ENCODE peak calls at places on chromosomes 6 and 20, in six cellular contexts. G, L, T, N, Z and F are unnamed samples.

GRCh38 chr20:41232971-41233926 is 84.3 kb downstream of the ZHX3 start:
- DNase-seq in G (no peak), L (no peak), T (no peak), N (no peak), Z (no peak), F (no peak)

GRCh38 chr6:5851261-5851757 is 155.4 kb downstream of the NRN1 start:
- DNase-seq in G (peak; percentile 80), L (no peak), T (peak; percentile 67), N (peak; percentile 87), Z (peak; percentile 41), F (no peak)

GRCh38 chr20:47257771-47258170 is 98.7 kb downstream of the ZMYND8 start:
- DNase-seq in G (no peak), L (no peak), T (no peak), N (no peak), Z (no peak), F (no peak)

GRCh38 chr6:4794140-4794707 is 18.0 kb downstream of the CDYL start:
- DNase-seq in G (no peak), L (no peak), T (no peak), N (no peak), Z (no peak), F (no peak)

GRCh38 chr6:165832471-165832836 is 169.4 kb upstream of the PDE10A start:
- DNase-seq in G (no peak), L (no peak), T (no peak), N (no peak), Z (no peak), F (no peak)

GRCh38 chr20:33791959-33792597 is 19.1 kb upstream of the CHMP4B start:
- DNase-seq in G (peak; percentile 78), L (no peak), T (peak; percentile 53), N (peak; percentile 73), Z (peak; percentile 39), F (no peak)

GRCh38 chr6:161100072-161100471 is 108.5 kb downstream of the MAP3K4 start:
- DNase-seq in G (no peak), L (no peak), T (no peak), N (no peak), Z (no peak), F (no peak)

GRCh38 chr20:25237610-25238318 is 10.1 kb upstream of the PYGB start:
- DNase-seq in G (no peak), L (no peak), T (no peak), N (no peak), Z (peak; percentile 72), F (peak; percentile 94)

GRCh38 chr6:11653028-11653583 is 115.6 kb downstream of the TMEM170B start:
- DNase-seq in G (peak; percentile 63), L (no peak), T (peak; percentile 44), N (no peak), Z (no peak), F (no peak)

GRCh38 chr6:129903082-129903481 is 42.0 kb upstream of the TMEM244 start:
- DNase-seq in G (no peak), L (no peak), T (no peak), N (no peak), Z (no peak), F (no peak)

GRCh38 chr6:7996538-7997225 is 67.5 kb downstream of the BLOC1S5 start:
- DNase-seq in G (no peak), L (no peak), T (no peak), N (no peak), Z (no peak), F (no peak)

GRCh38 chr20:44720994-44721784 is 6.0 kb downstream of the CCN5 start:
- DNase-seq in G (peak; percentile 49), L (no peak), T (no peak), N (peak; percentile 80), Z (no peak), F (no peak)

GRCh38 chr20:15814903-15815302 is 758.3 kb downstream of the KIF16B start:
- DNase-seq in G (no peak), L (no peak), T (no peak), N (no peak), Z (no peak), F (no peak)

GRCh38 chr6:161554883-161555282 is 281.0 kb upstream of the AGPAT4 start:
- DNase-seq in G (no peak), L (no peak), T (no peak), N (no peak), Z (no peak), F (no peak)

GRCh38 chr6:130961148-130961547 is 101.9 kb downstream of the EPB41L2 start:
- DNase-seq in G (no peak), L (no peak), T (no peak), N (no peak), Z (no peak), F (no peak)

GRCh38 chr6:18154507-18155272 is at the start of gene TPMT:
- DNase-seq in G (no peak), L (peak; percentile 99), T (peak; percentile 16), N (no peak), Z (peak; percentile 19), F (no peak)

GRCh38 chr20:63162206-63162770 is 53.6 kb downstream of the YTHDF1 start:
- DNase-seq in G (peak; percentile 48), L (no peak), T (no peak), N (no peak), Z (peak; percentile 3), F (peak; percentile 76)

GRCh38 chr20:60071965-60072364 is 113.7 kb downstream of the CDH26 start:
- DNase-seq in G (no peak), L (no peak), T (no peak), N (no peak), Z (no peak), F (peak; percentile 9)

GRCh38 chr6:15498640-15499039 is 164.2 kb downstream of the DTNBP1 start:
- DNase-seq in G (no peak), L (peak; percentile 70), T (no peak), N (peak; percentile 67), Z (no peak), F (no peak)

DNA sequence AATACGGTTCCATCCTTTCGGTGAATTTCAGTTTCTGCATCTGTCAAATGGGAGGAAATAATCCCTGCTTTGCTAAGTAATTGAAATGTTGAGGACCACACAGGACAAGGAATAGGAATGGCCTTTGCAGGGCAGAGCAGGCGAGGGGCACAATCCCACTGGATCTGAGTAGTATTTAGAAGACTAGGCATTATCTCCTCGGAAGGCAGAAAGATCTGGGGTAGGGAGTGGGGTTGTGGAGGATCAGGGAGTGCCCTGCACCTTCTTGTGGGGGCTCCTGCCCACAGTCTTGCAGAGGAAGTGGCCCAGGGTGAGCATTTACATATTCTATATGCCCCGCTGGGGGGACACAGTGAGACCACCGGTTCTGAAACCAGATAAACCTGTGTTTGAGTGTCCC is 87.1 kb upstream of the SIRPA start:
- DNase-seq in G (no peak), L (no peak), T (no peak), N (no peak), Z (no peak), F (no peak)
- H3K4me1 ChIP-seq in G (peaks cover 3% of the 10 kb centered on the region), L (peaks cover 64% of the 10 kb centered on the region), T (peaks cover 7% of the 10 kb centered on the region), N (peaks cover 35% of the 10 kb centered on the region), Z (peaks cover 17% of the 10 kb centered on the region), F (peaks cover 51% of the 10 kb centered on the region)

GRCh38 chr6:62202078-62202477 is 83.9 kb downstream of the KHDRBS2 start:
- DNase-seq in G (no peak), L (no peak), T (no peak), N (no peak), Z (no peak), F (no peak)
- TF ChIP-seq CTCF in G (no peak), L (no peak), T (no peak), N (no peak), Z (no peak), F (no peak)

GRCh38 chr6:108656834-108657233 is 96.1 kb downstream of the FOXO3 start:
- DNase-seq in G (no peak), L (no peak), T (no peak), N (no peak), Z (no peak), F (no peak)

GRCh38 chr6:108660251-108660650 is 99.5 kb downstream of the FOXO3 start:
- DNase-seq in G (no peak), L (no peak), T (no peak), N (no peak), Z (no peak), F (no peak)

GRCh38 chr6:108661430-108661829 is 100.7 kb downstream of the FOXO3 start:
- DNase-seq in G (no peak), L (no peak), T (no peak), N (no peak), Z (no peak), F (no peak)

GRCh38 chr6:108655840-108656650 is 95.3 kb downstream of the FOXO3 start:
- DNase-seq in G (no peak), L (no peak), T (no peak), N (no peak), Z (no peak), F (no peak)

GRCh38 chr6:108658174-108658573 is 97.5 kb downstream of the FOXO3 start:
- DNase-seq in G (no peak), L (no peak), T (no peak), N (no peak), Z (no peak), F (no peak)
- H3K4me1 ChIP-seq in G (peaks cover 17% of the 10 kb centered on the region), L (peaks cover 54% of the 10 kb centered on the region), T (peaks cover 4% of the 10 kb centered on the region), N (peaks cover 60% of the 10 kb centered on the region), Z (peaks cover 90% of the 10 kb centered on the region), F (peaks cover 44% of the 10 kb centered on the region)

DNA sequence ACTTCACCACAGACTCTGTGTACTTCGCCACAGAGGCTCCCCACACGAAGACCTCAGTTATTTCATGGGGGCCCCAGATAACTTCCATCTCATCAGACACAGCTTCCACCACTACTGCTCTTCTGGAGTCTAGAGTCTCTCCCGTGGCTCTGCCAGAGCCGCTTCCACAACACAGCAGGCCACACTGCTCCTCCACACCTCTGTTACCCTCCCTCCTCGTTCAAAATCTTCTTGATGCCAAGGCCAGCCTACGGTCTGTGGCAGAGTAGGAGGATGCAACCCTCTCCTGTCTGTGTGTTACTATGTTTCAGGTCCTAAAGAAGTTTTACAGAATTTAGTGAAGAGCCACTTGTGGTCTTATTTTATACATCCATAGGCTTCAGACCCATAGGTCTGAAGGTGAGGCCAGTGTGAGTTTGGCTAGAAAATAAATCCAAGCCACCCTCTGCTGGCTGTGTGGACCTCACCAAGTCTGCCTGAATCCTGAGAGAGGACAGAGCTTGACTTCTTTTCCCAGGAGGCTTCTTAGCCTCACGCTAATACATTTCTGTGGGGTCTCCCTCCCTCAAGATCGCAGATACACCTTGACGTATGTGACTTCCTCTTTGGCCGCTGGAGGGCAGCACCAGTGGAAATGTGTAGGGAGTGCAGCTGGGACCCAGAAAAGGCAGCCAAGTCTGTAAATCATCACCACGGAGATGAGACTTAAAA is 197.7 kb downstream of the FAXC start:
- DNase-seq in G (no peak), L (no peak), T (peak; percentile 16), N (peak; percentile 67), Z (no peak), F (no peak)
- TF ChIP-seq CTCF in G (peak; percentile 62), L (peak; percentile 41), T (peak; percentile 44), N (peak; percentile 51), Z (peak; percentile 12), F (peak; percentile 72)